ENCODE peak calls at places on chromosomes 16 and 17, in four cellular contexts. M is HCT116, Z is H1, A is IMR-90. O is an unnamed sample.

GRCh38 chr16:57606147-57606846 is 22.1 kb upstream of the ADGRG1 start:
- DNase-seq in M (no peak), A (no peak), Z (no peak), O (no peak)

GRCh38 chr17:63694229-63694973 is 5.5 kb downstream of the LIMD2 start:
- DNase-seq in M (no peak), A (no peak), Z (no peak), O (no peak)

GRCh38 chr17:42895185-42895555 is 5.4 kb upstream of the G6PC1 start:
- DNase-seq in A (peak), Z (no peak), M (peak), O (no peak)

GRCh38 chr16:29141586-29142324 is 156.9 kb downstream of the LAT start:
- DNase-seq in M (no peak), Z (no peak), A (no peak), O (no peak)

GRCh38 chr16:88784074-88784855 is 755 bp downstream of the PIEZO1 start:
- DNase-seq in Z (peak), M (no peak), A (peak), O (peak)

GRCh38 chr17:6556121-6557039 is at the start of gene PITPNM3:
- DNase-seq in Z (peak), M (no peak), A (no peak), O (no peak)

GRCh38 chr16:87274808-87275207 is 42.4 kb downstream of the C16orf95 start:
- DNase-seq in M (no peak), A (peak), Z (no peak), O (no peak)

GRCh38 chr16:17567455-17567854 is 96.7 kb upstream of the XYLT1 start:
- DNase-seq in A (no peak), M (no peak), Z (no peak), O (no peak)

GRCh38 chr17:81348097-81349055 is 46.9 kb upstream of the BAHCC1 start:
- DNase-seq in A (no peak), Z (no peak), M (no peak), O (no peak)

GRCh38 chr16:75288596-75289120 is 37.2 kb upstream of the BCAR1 start:
- DNase-seq in Z (no peak), A (no peak), M (no peak), O (no peak)

GRCh38 chr16:78638371-78638770 is 538.9 kb downstream of the WWOX start:
- DNase-seq in M (no peak), Z (no peak), A (no peak), O (no peak)

GRCh38 chr17:27977751-27978688 is 64.5 kb upstream of the NLK start:
- DNase-seq in M (no peak), Z (no peak), A (peak), O (no peak)

GRCh38 chr17:82943339-82943738 is 103.5 kb upstream of the ZNF750 start:
- DNase-seq in M (no peak), A (no peak), Z (no peak), O (no peak)

GRCh38 chr17:61903251-61903650 is 24.5 kb downstream of the INTS2 start:
- DNase-seq in A (no peak), Z (no peak), M (no peak), O (no peak)

GRCh38 chr17:48054238-48055185 is 6.4 kb downstream of the NFE2L1 start:
- DNase-seq in A (peak), Z (peak), M (no peak), O (no peak)

GRCh38 chr17:37179893-37180292 is 195.9 kb upstream of the C17orf78 start:
- DNase-seq in Z (no peak), M (peak), A (peak), O (no peak)

GRCh38 chr17:16906670-16907069 is 65.2 kb downstream of the TNFRSF13B start:
- DNase-seq in A (peak), M (no peak), Z (no peak), O (no peak)

GRCh38 chr17:29570521-29570920 is 2.0 kb downstream of the TP53I13 start:
- DNase-seq in A (no peak), M (no peak), Z (peak), O (no peak)

GRCh38 chr16:52553322-52553721 is 6.4 kb upstream of the TOX3 start:
- DNase-seq in Z (no peak), A (no peak), M (no peak), O (no peak)

GRCh38 chr17:79631640-79632431 is 21.0 kb upstream of the RBFOX3 start:
- DNase-seq in Z (peak), A (no peak), M (no peak), O (no peak)

GRCh38 chr17:78798695-78799559 is 16.9 kb upstream of the CYTH1 start:
- DNase-seq in A (peak), M (no peak), Z (no peak), O (peak)

GRCh38 chr16:15777533-15778203 is 79.2 kb downstream of the MYH11 start:
- DNase-seq in M (peak), A (peak), Z (peak), O (peak)

GRCh38 chr16:23378256-23378655 is 74.7 kb downstream of the COG7 start:
- DNase-seq in M (no peak), A (no peak), Z (no peak), O (no peak)

GRCh38 chr16:47142469-47143328 is 1.0 kb downstream of the NETO2 start:
- DNase-seq in Z (no peak), M (no peak), A (peak), O (no peak)

GRCh38 chr17:44155488-44155887 is 13.8 kb downstream of the HROB start:
- DNase-seq in M (no peak), A (no peak), Z (no peak), O (no peak)

GRCh38 chr16:2776500-2777139 is 460 bp downstream of the ELOB start:
- DNase-seq in M (no peak), A (no peak), Z (no peak), O (no peak)

GRCh38 chr16:53048139-53048915 is 4.4 kb downstream of the CHD9NB start:
- DNase-seq in M (no peak), A (no peak), Z (no peak), O (peak)

GRCh38 chr16:23158114-23158513 is 8.9 kb upstream of the USP31 start:
- DNase-seq in M (no peak), A (no peak), Z (no peak), O (no peak)

GRCh38 chr16:10886739-10887269 is 9.8 kb downstream of the CIITA start:
- DNase-seq in M (no peak), A (no peak), Z (no peak), O (no peak)

GRCh38 chr17:16273499-16273898 is 56.5 kb downstream of the PIGL start:
- DNase-seq in M (peak), A (peak), Z (no peak), O (no peak)

GRCh38 chr17:64205804-64206203 is 57.3 kb downstream of the TEX2 start:
- DNase-seq in M (no peak), Z (no peak), A (peak), O (no peak)

GRCh38 chr17:59765038-59765437 is 57.6 kb downstream of the VMP1 start:
- DNase-seq in A (peak), M (no peak), Z (no peak), O (no peak)

GRCh38 chr16:87206646-87207451 is 110.3 kb downstream of the C16orf95 start:
- DNase-seq in Z (no peak), M (peak), A (peak), O (no peak)

GRCh38 chr17:17513626-17514025 is 17.4 kb upstream of the RASD1 start:
- DNase-seq in Z (no peak), A (no peak), M (no peak), O (no peak)

GRCh38 chr16:28609631-28610594 is at the start of gene SULT1A1:
- DNase-seq in A (no peak), Z (no peak), M (no peak), O (peak)

GRCh38 chr16:85656351-85657266 is 32.1 kb downstream of the GINS2 start:
- DNase-seq in Z (no peak), M (no peak), A (no peak), O (no peak)

DNA sequence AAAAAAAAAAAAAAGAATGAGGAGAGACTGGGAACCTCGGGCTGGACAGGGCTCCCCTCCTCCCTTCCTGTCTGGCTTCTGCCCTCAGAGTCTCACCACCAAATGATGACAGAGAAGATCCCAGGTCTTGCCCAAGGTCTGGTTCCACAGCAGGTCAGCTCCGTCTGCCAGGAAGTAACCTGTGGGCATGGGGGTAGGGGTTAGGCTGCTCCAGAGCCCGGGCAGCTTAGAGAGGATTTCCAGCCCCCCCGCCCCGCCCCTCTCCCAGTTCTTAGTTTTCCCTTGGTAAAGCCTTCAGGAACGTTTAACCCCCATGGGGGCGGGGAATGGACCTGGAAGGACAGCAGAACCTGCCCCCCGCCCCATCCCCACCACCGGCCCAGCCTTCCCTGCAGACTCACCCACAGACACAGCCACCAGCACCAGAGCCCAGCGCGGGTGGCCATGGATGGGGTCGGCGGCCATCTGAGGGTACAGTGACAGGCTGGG is 730 bp downstream of the TLCD2 start:
- DNase-seq in M (no peak), Z (no peak), A (no peak), O (no peak)
- H2AFZ ChIP-seq in M (no peak), Z (no peak), A (no peak), O (no peak)

GRCh38 chr17:50201226-50201854 is at the start of gene COL1A1:
- DNase-seq in Z (peak), A (peak), M (no peak), O (no peak)
- TF ChIP-seq RAD21 in Z (no peak), A (peak), M (no peak), O (no peak)

DNA sequence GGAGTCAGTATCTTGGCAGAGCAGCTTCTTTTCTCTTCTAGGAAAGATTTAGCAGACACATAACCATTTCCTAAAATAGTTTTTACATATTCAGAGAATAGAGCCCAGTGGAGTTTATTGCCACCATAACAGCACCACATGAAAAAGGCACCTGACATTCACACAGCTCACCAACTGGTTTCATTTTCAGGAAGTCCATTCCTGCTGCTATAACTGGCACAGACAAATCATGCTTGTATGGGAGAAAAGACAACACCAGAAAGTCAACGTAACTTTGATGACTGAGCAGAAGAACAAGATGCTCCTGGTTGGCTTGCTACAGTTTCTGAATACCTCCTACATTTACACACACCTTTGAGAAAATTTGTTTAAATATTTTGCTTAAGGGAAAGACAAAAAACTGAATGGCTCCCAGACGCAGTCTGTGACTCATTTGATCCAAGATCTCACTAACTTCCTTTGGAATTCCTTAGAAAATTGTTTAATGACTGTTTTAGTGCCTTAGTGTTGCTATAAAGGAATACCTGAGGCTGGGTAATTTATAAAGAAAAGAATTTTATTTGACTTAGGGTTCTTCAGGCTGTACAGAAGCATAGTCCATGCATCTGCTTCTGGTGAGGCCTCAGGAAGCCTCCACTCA is 1380.6 kb downstream of the CDH8 start:
- DNase-seq in A (no peak), Z (no peak), M (no peak), O (no peak)
- H2AFZ ChIP-seq in A (no peak), Z (no peak), M (no peak), O (no peak)

GRCh38 chr16:66400503-66401380 is 26.4 kb upstream of the BEAN1 start:
- DNase-seq in M (no peak), A (no peak), Z (no peak), O (no peak)
- TF ChIP-seq RAD21 in M (no peak), A (no peak), Z (no peak), O (no peak)

DNA sequence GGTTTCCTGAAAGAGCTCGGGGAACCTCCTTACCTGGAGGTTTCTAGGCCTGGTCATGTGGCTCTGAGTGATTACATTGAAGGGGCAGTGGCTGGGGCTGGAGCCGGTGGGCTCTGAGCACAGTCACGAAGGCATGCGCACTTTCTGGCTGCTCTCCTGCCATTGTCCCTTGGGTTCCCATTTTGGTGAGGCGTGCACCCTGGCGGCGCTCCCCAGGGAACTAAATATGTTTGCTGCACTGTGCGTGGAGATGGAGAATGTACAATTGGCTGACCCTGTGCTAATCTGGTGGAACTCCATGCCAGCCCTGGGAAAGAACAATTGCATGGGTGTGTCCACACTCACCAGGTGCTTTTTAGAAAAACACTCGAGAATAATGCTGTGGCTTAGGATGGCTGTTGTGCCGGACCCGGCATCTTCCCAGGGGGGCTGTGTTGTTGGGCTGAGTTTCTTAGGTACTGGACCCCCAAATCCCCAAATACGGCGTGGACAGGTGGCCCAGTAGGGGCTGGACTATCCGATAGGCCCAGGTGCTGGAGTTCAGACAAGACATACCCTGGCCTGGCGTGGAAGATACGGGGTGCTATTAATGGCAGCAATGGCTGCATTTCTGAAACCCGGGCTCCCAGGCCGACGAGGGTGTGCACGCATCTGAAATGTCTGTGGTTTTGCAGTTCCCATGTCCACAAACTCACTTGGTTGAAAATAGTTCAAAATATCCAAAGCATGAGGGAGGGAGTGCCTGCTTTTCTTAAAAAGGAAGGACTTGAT is 230.5 kb downstream of the SEC14L1 start:
- DNase-seq in Z (no peak), M (no peak), A (peak), O (no peak)
- H2AFZ ChIP-seq in Z (no peak), M (no peak), A (no peak), O (no peak)

DNA sequence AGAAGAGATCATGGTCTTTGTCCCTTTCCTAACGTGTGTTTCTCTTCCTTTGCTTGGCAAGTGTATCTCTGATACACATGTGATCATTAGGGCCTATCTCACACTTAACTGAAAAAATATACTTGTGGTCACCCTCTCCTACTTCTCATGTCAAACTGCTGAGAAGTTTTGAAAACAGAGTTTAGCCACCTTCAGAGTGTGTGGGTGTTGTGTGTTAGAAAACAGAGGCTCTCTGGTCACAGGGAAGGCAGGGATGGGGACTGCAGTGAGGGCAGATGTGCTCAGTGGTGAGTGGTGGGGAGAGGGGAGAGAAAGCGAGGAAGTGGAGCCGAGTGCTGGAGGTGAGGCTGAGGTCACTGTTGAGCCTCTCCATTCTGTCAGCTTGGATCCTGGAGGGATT is 29.4 kb downstream of the GRB7 start:
- DNase-seq in Z (no peak), A (no peak), M (no peak), O (no peak)
- TF ChIP-seq RAD21 in Z (no peak), A (no peak), M (no peak), O (no peak)

DNA sequence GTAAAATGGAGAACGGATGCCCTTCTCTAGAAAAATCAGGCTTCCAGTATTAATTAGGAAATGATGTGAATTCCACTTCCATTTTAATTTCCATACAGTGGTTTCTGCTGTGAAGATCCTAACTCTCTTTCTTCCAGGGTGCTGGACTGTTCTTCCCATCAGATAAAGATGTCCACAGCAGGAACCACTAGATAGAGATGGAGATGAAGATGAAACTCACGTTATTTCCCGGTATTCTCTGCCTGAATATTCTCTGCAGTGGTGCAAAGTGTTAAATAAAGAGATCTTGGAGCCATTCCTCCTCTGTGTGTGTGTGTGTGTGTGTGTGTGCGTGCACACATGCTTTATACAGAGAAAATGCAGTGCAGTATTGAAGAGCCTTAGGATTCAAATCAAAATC is 727.5 kb downstream of the KCNJ2 start:
- DNase-seq in M (no peak), A (no peak), Z (no peak), O (no peak)
- H2AFZ ChIP-seq in M (no peak), A (no peak), Z (no peak), O (no peak)

GRCh38 chr17:57480438-57481196 is 224.3 kb downstream of the MSI2 start:
- DNase-seq in Z (no peak), A (peak), M (no peak), O (peak)

GRCh38 chr17:57482657-57483056 is 226.3 kb downstream of the MSI2 start:
- DNase-seq in M (no peak), A (peak), Z (no peak), O (no peak)

GRCh38 chr17:57478851-57479250 is 222.5 kb downstream of the MSI2 start:
- DNase-seq in A (no peak), Z (no peak), M (no peak), O (no peak)

GRCh38 chr17:57484081-57484666 is 227.9 kb downstream of the MSI2 start:
- DNase-seq in M (no peak), Z (no peak), A (peak), O (no peak)

GRCh38 chr17:57481901-57482300 is 225.6 kb downstream of the MSI2 start:
- DNase-seq in Z (no peak), A (peak), M (no peak), O (no peak)
- TF ChIP-seq RAD21 in Z (no peak), A (no peak), M (no peak), O (no peak)

GRCh38 chr16:66271074-66272060 is 95.1 kb upstream of the CDH5 start:
- DNase-seq in M (no peak), Z (no peak), A (no peak), O (no peak)
- H2AFZ ChIP-seq in M (peak), Z (no peak), A (peak), O (no peak)

DNA sequence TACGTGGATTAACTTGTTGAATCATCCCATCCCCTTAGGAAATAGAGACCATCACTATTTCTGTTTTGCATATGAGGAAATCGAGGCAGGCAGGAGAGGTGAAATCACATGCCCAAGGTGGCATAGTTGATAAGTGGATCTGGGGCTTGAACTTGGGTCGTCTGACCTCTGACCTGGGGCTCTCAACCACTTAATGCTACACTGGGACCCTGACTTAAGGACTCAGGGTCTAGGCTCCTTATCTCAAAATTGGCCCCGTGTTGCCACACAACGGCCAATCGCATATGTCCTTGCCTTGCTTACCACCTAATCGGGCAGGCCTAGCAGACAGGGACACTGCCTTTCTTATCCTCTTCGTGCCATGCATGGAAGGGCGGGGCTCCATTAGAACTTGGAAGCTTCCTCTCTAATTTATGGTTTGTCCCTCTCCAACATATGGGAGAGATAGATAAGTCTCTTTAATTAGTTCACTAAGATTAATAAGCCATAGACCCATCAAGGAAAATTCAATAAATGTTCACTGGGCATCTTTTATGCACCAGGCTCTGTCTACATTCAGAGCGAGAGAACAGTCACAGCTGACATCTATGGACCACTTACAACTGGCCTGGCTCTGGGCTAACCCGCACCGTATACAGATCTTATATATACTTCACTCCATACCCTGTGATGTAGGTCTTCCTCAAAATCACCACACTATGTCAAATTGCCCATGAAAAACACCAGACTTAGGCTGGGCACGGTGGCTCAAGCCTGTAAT is 35.0 kb downstream of the CDH1 start:
- DNase-seq in M (no peak), A (no peak), Z (no peak), O (no peak)
- TF ChIP-seq RAD21 in M (no peak), A (no peak), Z (no peak), O (no peak)